ENCODE peak calls at places on chromosomes 2 and 18, in five cellular contexts. N is effector memory CD4-positive, alpha-beta T cell; Z is PC-9; R is DND-41; P is right cardiac atrium. A is an unnamed sample.

GRCh38 chr2:235535423-235536130 is 41.7 kb downstream of the AGAP1 start:
- DNase-seq in N (no peak), Z (no peak), R (no peak), P (no peak), A (no peak)

GRCh38 chr2:215728504-215729065 is 284.8 kb downstream of the MREG start:
- DNase-seq in N (no peak), R (no peak), Z (no peak), P (peak; percentile 18), A (peak; percentile 25)

GRCh38 chr2:157229572-157229971 is 27.9 kb upstream of the GALNT5 start:
- DNase-seq in Z (no peak), N (no peak), P (no peak), R (no peak), A (no peak)

GRCh38 chr18:57077786-57078552 is 68.9 kb upstream of the BOD1L2 start:
- DNase-seq in N (no peak), P (no peak), R (peak; percentile 68), Z (no peak), A (no peak)

GRCh38 chr2:136253288-136254004 is 135.5 kb upstream of the CXCR4 start:
- DNase-seq in N (no peak), R (no peak), Z (no peak), P (peak; percentile 68), A (no peak)

GRCh38 chr2:64914735-64915509 is 74.3 kb upstream of the SLC1A4 start:
- DNase-seq in P (no peak), Z (no peak), N (no peak), R (peak; percentile 27), A (peak; percentile 27)

GRCh38 chr2:155372969-155373368 is 674.5 kb downstream of the KCNJ3 start:
- DNase-seq in P (no peak), R (no peak), Z (no peak), N (no peak), A (no peak)

GRCh38 chr2:100730290-100730868 is 89.6 kb upstream of the NPAS2 start:
- DNase-seq in R (peak; percentile 49), P (peak; percentile 79), N (no peak), Z (peak; percentile 61), A (peak; percentile 61)

GRCh38 chr18:75638223-75638596 is 210.7 kb upstream of the SMIM21 start:
- DNase-seq in N (no peak), P (no peak), R (no peak), Z (no peak), A (peak; percentile 33)

GRCh38 chr2:120373424-120373823 is 27.5 kb downstream of the INHBB start:
- DNase-seq in Z (no peak), R (no peak), N (no peak), P (peak; percentile 19), A (no peak)

GRCh38 chr2:40218679-40219078 is 233.2 kb downstream of the SLC8A1 start:
- DNase-seq in N (no peak), R (peak; percentile 47), P (peak; percentile 87), Z (peak; percentile 29), A (peak; percentile 64)

GRCh38 chr18:67583621-67584020 is 67.1 kb upstream of the DSEL start:
- DNase-seq in Z (no peak), N (no peak), P (no peak), R (no peak), A (no peak)

GRCh38 chr2:99425022-99425421 is 64.8 kb downstream of the REV1 start:
- DNase-seq in P (no peak), R (no peak), Z (no peak), N (no peak), A (no peak)

GRCh38 chr18:8516391-8517250 is 92.6 kb upstream of the RAB12 start:
- DNase-seq in N (no peak), P (no peak), R (no peak), Z (no peak), A (no peak)

GRCh38 chr2:28137221-28137620 is 246.7 kb downstream of the BABAM2 start:
- DNase-seq in R (no peak), N (no peak), Z (peak; percentile 3), P (no peak), A (peak; percentile 74)

GRCh38 chr18:10410472-10411300 is 43.7 kb upstream of the APCDD1 start:
- DNase-seq in P (no peak), R (no peak), Z (no peak), N (no peak), A (no peak)

GRCh38 chr2:39623916-39624315 is 41.8 kb upstream of the TMEM178A start:
- DNase-seq in R (no peak), Z (no peak), P (peak; percentile 66), N (no peak), A (no peak)

GRCh38 chr2:150125708-150126107 is 361.8 kb downstream of the RND3 start:
- DNase-seq in R (no peak), N (no peak), Z (no peak), P (no peak), A (no peak)

GRCh38 chr2:55112229-55113016 is 62.2 kb upstream of the RTN4 start:
- DNase-seq in N (no peak), Z (no peak), R (no peak), P (peak; percentile 95), A (peak; percentile 78)

GRCh38 chr2:37623409-37623808 is 48.0 kb downstream of the CDC42EP3 start:
- DNase-seq in N (no peak), Z (no peak), R (no peak), P (no peak), A (no peak)

GRCh38 chr2:48738806-48739205 is 16.7 kb downstream of the LHCGR start:
- DNase-seq in R (no peak), N (no peak), P (no peak), Z (no peak), A (no peak)

GRCh38 chr18:73118121-73118816 is 250.5 kb upstream of the NETO1 start:
- DNase-seq in P (no peak), R (no peak), Z (no peak), N (no peak), A (no peak)

GRCh38 chr2:1620081-1620480 is 124.2 kb downstream of the PXDN start:
- DNase-seq in P (no peak), Z (no peak), R (no peak), N (no peak), A (no peak)

GRCh38 chr18:46388295-46388694 is 268.7 kb downstream of the LOXHD1 start:
- DNase-seq in P (peak; percentile 19), Z (no peak), N (no peak), R (no peak), A (no peak)

GRCh38 chr2:238154570-238154969 is 4.2 kb upstream of the ERFE start:
- DNase-seq in R (no peak), Z (no peak), P (peak; percentile 33), N (no peak), A (no peak)

GRCh38 chr2:63842149-63843061 is 709 bp downstream of the UGP2 start:
- DNase-seq in R (peak; percentile 38), P (no peak), N (no peak), Z (peak; percentile 31), A (peak; percentile 50)

GRCh38 chr2:151021747-151022450 is 239.8 kb downstream of the RBM43 start:
- DNase-seq in P (no peak), Z (no peak), R (no peak), N (no peak), A (no peak)

GRCh38 chr2:24206242-24206641 is 31.4 kb downstream of the FAM228A start:
- DNase-seq in Z (no peak), N (no peak), P (no peak), R (peak; percentile 35), A (no peak)

GRCh38 chr18:43882358-43882757 is 605.1 kb upstream of the SYT4 start:
- DNase-seq in Z (no peak), R (peak; percentile 10), P (peak; percentile 63), N (no peak), A (no peak)

GRCh38 chr2:144201126-144201525 is 318.8 kb downstream of the ZEB2 start:
- DNase-seq in N (no peak), R (no peak), Z (no peak), P (no peak), A (no peak)

GRCh38 chr2:217070611-217071010 is 210.7 kb upstream of the TNP1 start:
- DNase-seq in P (no peak), N (no peak), R (no peak), Z (no peak), A (no peak)

GRCh38 chr18:52992041-52992440 is 652.0 kb downstream of the DCC start:
- DNase-seq in Z (no peak), N (no peak), R (no peak), P (no peak), A (no peak)

GRCh38 chr2:144938308-144938709 is 418.4 kb upstream of the ZEB2 start:
- DNase-seq in R (no peak), Z (no peak), P (no peak), N (no peak), A (no peak)

GRCh38 chr18:13868501-13869271 is 44.7 kb downstream of the MC5R start:
- DNase-seq in R (no peak), Z (no peak), N (no peak), P (no peak), A (no peak)

GRCh38 chr2:24566209-24566608 is 75.2 kb downstream of the NCOA1 start:
- DNase-seq in P (no peak), Z (no peak), N (no peak), R (no peak), A (no peak)

DNA sequence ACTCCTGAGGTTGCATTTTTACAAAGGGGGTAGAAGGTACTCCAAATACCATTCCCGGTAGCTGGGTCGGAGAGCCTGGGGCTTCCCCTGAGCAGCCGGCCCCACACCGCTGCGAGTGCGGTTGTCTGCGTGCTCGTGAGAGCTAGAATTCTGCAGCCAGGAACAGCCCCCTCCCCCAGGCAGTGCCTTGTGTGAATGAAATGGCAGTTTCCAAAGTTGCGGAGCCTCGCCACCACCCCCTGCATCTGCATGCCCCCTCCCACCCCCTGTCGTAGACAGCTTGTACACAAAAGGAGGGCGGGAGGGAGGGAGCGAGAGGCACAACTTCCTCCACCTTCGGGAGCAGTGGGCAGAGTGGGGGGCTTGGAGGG is 1.1 kb downstream of the MYCN start:
- DNase-seq in Z (no peak), R (no peak), N (no peak), P (no peak), A (no peak)
- H3K4me3 ChIP-seq in Z (no peak overlapping the region), R (no peak overlapping the region), N (peak overlapping the region; percentile 44), P (peak overlapping the region; percentile 31), A (peak overlapping the region; percentile 62)

DNA sequence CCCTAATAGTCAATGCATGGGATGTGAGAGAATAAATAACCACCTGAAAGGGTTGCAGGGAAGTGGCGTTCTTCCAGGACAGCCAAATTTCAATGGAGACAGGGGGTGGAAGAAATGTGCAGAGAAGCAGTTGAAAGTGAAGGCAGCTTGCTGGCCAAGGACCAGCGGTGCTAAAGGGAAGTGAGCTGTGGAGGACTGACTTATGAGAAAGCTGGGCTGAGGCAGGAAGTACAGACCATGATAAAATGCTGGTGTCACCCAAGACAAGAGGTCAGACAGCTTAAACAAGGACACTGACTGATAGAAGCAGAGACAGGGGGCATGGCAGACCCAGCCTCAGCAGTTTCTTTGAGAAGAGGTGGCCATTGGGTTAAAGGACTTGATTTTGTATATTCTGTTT is 106.7 kb downstream of the DTNB start:
- DNase-seq in R (no peak), N (no peak), P (peak; percentile 68), Z (no peak), A (peak; percentile 42)
- H3K4me3 ChIP-seq in R (no peak overlapping the region), N (no peak overlapping the region), P (no peak overlapping the region), Z (no peak overlapping the region), A (no peak overlapping the region)

GRCh38 chr2:61762292-61762691 is 91.6 kb downstream of the FAM161A start:
- DNase-seq in N (peak; percentile 1), P (no peak), R (no peak), Z (no peak), A (no peak)
- H3K4me3 ChIP-seq in N (no peak overlapping the region), P (no peak overlapping the region), R (no peak overlapping the region), Z (peak overlapping the region; percentile 77), A (no peak overlapping the region)

DNA sequence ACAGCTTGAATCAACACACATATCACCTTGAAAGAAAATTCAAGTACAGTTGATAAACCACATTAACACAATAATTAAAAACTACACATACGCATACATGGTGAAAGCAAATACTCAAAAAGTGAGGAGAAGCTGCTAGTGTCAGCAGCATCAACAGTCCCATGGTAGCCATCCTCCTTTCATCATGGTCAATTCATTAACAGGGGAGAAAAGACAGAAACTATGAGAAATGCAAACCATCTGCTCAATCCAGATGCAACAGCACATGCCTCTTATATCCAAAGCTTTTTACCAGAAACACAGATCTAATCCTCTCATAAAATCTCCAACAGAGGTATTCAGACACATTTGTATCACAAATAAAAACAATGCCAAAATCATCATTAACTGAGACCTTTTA is 81.9 kb upstream of the CHRNA1 start:
- DNase-seq in R (no peak), P (no peak), N (no peak), Z (no peak), A (no peak)
- H3K4me3 ChIP-seq in R (no peak overlapping the region), P (no peak overlapping the region), N (no peak overlapping the region), Z (no peak overlapping the region), A (no peak overlapping the region)